ENCODE peak calls at places on chromosomes 7 and 10, in seven cellular contexts. K is activated naive CD8-positive, alpha-beta T cell treated with anti-CD3 and anti-CD28 coated beads for 36 hours; T is activated T-helper 9 cell treated with anti-CD3 and anti-CD28 coated beads, Interleukin-2, amount 50 U/mL, for 16 hours; I is GM12865; Z is dermis blood vessel endothelial cell; H is effector memory CD8-positive, alpha-beta T cell; V is HL-60. F is an unnamed sample.

GRCh38 chr7:14048889-14049288 is 59.4 kb upstream of the ETV1 start:
- DNase-seq in H (no peak), Z (peak), T (no peak), I (no peak), K (no peak), V (no peak), F (no peak)

GRCh38 chr7:11492307-11492706 is 339.7 kb downstream of the THSD7A start:
- DNase-seq in K (no peak), I (no peak), H (no peak), T (no peak), Z (peak), V (peak), F (no peak)

GRCh38 chr10:59991117-59991516 is 84.8 kb upstream of the CCDC6 start:
- DNase-seq in T (no peak), I (no peak), V (no peak), K (no peak), H (no peak), Z (no peak), F (no peak)

GRCh38 chr7:141461924-141462323 is 89.3 kb upstream of the AGK start:
- DNase-seq in I (no peak), H (no peak), Z (no peak), V (no peak), K (no peak), T (no peak), F (no peak)

GRCh38 chr7:41451826-41452225 is 251.1 kb downstream of the INHBA start:
- DNase-seq in H (no peak), I (no peak), K (no peak), Z (no peak), T (no peak), V (no peak), F (peak)

GRCh38 chr7:143906895-143907294 is 4.9 kb upstream of the TCAF1 start:
- DNase-seq in H (no peak), V (no peak), I (no peak), Z (no peak), K (no peak), T (no peak), F (no peak)

GRCh38 chr10:26528715-26529393 is 90.7 kb downstream of the APBB1IP start:
- DNase-seq in K (no peak), H (no peak), Z (no peak), V (no peak), T (no peak), I (peak), F (no peak)

GRCh38 chr7:158963780-158964222 is 107.4 kb downstream of the DYNC2I1 start:
- DNase-seq in I (no peak), Z (no peak), V (no peak), H (no peak), T (no peak), K (no peak), F (no peak)